ENCODE peak calls at places on chromosomes 3 and 15, in seven cellular contexts. T is HEK293T, A is WTC11, H is GM23248, I is LoVo, E is left lung, K is heart right ventricle. P is an unnamed sample.

GRCh38 chr15:85383470-85384148 is 3.2 kb downstream of the AKAP13 start:
- DNase-seq in H (no peak), E (no peak), T (no peak), K (no peak), A (no peak), I (no peak), P (no peak)

GRCh38 chr15:71103102-71103676 is 12.1 kb upstream of the THSD4 start:
- DNase-seq in E (no peak), I (peak), A (no peak), K (no peak), H (peak), T (peak), P (no peak)

GRCh38 chr3:72044231-72044935 is 259.4 kb upstream of the PROK2 start:
- DNase-seq in T (no peak), A (no peak), E (no peak), H (peak), I (no peak), K (no peak), P (no peak)

GRCh38 chr3:8761866-8762265 is 7.5 kb downstream of the OXTR start:
- DNase-seq in E (no peak), H (no peak), T (no peak), I (no peak), A (no peak), K (no peak), P (no peak)

GRCh38 chr15:40244961-40245523 is 6.2 kb downstream of the PAK6 start:
- DNase-seq in K (no peak), T (no peak), E (peak), I (no peak), H (no peak), A (peak), P (no peak)

GRCh38 chr3:149963485-149963884 is 7.2 kb downstream of the PFN2 start:
- DNase-seq in H (no peak), A (no peak), E (no peak), I (no peak), T (no peak), K (no peak), P (no peak)

GRCh38 chr15:65087873-65088642 is 11.5 kb downstream of the KBTBD13 start:
- DNase-seq in I (no peak), K (peak), A (no peak), E (no peak), H (peak), T (no peak), P (peak)

GRCh38 chr3:62833538-62833937 is 41.7 kb downstream of the CADPS start:
- DNase-seq in H (peak), T (peak), E (no peak), A (no peak), I (no peak), K (no peak), P (no peak)

GRCh38 chr15:47824185-47824584 is 106.9 kb downstream of the SEMA6D start:
- DNase-seq in A (no peak), K (no peak), H (no peak), I (no peak), E (no peak), T (no peak), P (no peak)

GRCh38 chr15:48574187-48574586 is 71.3 kb downstream of the FBN1 start:
- DNase-seq in E (no peak), T (no peak), K (no peak), H (no peak), A (no peak), I (no peak), P (no peak)

GRCh38 chr3:33046521-33046920 is 50.4 kb downstream of the GLB1 start:
- DNase-seq in T (no peak), A (no peak), E (no peak), I (no peak), H (no peak), K (no peak), P (no peak)

GRCh38 chr15:22735781-22736180 is 50.7 kb upstream of the NIPA1 start:
- DNase-seq in I (peak), K (no peak), A (no peak), T (no peak), E (no peak), H (peak), P (no peak)

GRCh38 chr3:171306631-171307030 is 153.6 kb downstream of the TNIK start:
- DNase-seq in E (peak), T (peak), A (no peak), H (peak), I (no peak), K (peak), P (no peak)

GRCh38 chr15:71532994-71533393 is 277.4 kb upstream of the NR2E3 start:
- DNase-seq in K (no peak), A (peak), E (no peak), H (peak), I (peak), T (peak), P (no peak)

GRCh38 chr3:35932995-35933394 is 293.7 kb downstream of the ARPP21 start:
- DNase-seq in A (no peak), E (no peak), K (no peak), I (peak), H (peak), T (no peak), P (no peak)

GRCh38 chr15:66578286-66578875 is 12.6 kb upstream of the LCTL start:
- DNase-seq in K (no peak), E (no peak), I (no peak), A (no peak), H (peak), T (no peak), P (no peak)

P was measured in lower lobe of right lung.